ENCODE peak calls at places on chromosomes 7 and 10, in seven cellular contexts. D is IMR-90, X is H9, P is neuronal stem cell, Z is mesenchymal stem cell, Y is mesendoderm, L is trophoblast cell. V is an unnamed sample.

GRCh38 chr7:41955475-41956243 is 252.8 kb upstream of the INHBA start:
- DNase-seq in P (peak), L (peak), Z (peak), Y (peak), X (peak), D (peak), V (peak)

GRCh38 chr10:65394898-65395297 is 1530.9 kb upstream of the LRRTM3 start:
- DNase-seq in D (no peak), Y (no peak), L (no peak), P (no peak), Z (peak), X (no peak), V (no peak)

GRCh38 chr10:28975891-28976471 is 298.7 kb downstream of the BAMBI start:
- DNase-seq in Z (peak), X (no peak), D (peak), P (peak), L (no peak), Y (no peak), V (no peak)

GRCh38 chr10:48944171-48944570 is 4.5 kb upstream of the LRRC18 start:
- DNase-seq in D (no peak), P (no peak), L (no peak), X (no peak), Y (no peak), Z (no peak), V (no peak)

GRCh38 chr10:45253183-45253914 is 62.1 kb downstream of the OR13A1 start:
- DNase-seq in P (no peak), X (no peak), L (no peak), Y (peak), D (no peak), Z (no peak), V (no peak)

GRCh38 chr7:100629117-100629711 is 12.1 kb downstream of the TFR2 start:
- DNase-seq in P (no peak), Y (peak), L (peak), D (no peak), Z (peak), X (peak), V (no peak)

GRCh38 chr10:58660577-58661255 is 148.0 kb downstream of the BICC1 start:
- DNase-seq in X (no peak), D (no peak), L (no peak), Z (no peak), P (no peak), Y (no peak), V (no peak)

GRCh38 chr10:70920519-70920918 is 32.2 kb upstream of the PCBD1 start:
- DNase-seq in Z (no peak), X (no peak), P (no peak), Y (no peak), D (no peak), L (no peak), V (no peak)

GRCh38 chr10:14603539-14604102 is 171.1 kb downstream of the FAM107B start:
- DNase-seq in D (no peak), P (no peak), L (no peak), Z (peak), X (peak), Y (no peak), V (peak)

GRCh38 chr10:92830478-92831389 is 17.6 kb upstream of the EXOC6 start:
- DNase-seq in P (no peak), Z (no peak), Y (no peak), X (no peak), D (no peak), L (no peak), V (no peak)

GRCh38 chr7:81284576-81284975 is 365.7 kb upstream of the SEMA3C start:
- DNase-seq in L (no peak), X (no peak), Z (peak), D (peak), Y (peak), P (no peak), V (no peak)

GRCh38 chr7:47711776-47712175 is 129.9 kb upstream of the TNS3 start:
- DNase-seq in X (no peak), D (no peak), L (no peak), Z (no peak), Y (no peak), P (no peak), V (no peak)

GRCh38 chr7:134632937-134633540 is 13.6 kb upstream of the BPGM start:
- DNase-seq in D (peak), X (no peak), Z (peak), L (peak), Y (peak), P (peak), V (no peak)

GRCh38 chr7:123871998-123872867 is 27.3 kb downstream of the HYAL4 start:
- DNase-seq in Z (peak), X (peak), D (peak), Y (peak), L (peak), P (peak), V (peak)

GRCh38 chr10:103691723-103692380 is 163.5 kb downstream of the SH3PXD2A start:
- DNase-seq in Z (no peak), L (no peak), Y (no peak), P (no peak), X (no peak), D (peak), V (no peak)

DNA sequence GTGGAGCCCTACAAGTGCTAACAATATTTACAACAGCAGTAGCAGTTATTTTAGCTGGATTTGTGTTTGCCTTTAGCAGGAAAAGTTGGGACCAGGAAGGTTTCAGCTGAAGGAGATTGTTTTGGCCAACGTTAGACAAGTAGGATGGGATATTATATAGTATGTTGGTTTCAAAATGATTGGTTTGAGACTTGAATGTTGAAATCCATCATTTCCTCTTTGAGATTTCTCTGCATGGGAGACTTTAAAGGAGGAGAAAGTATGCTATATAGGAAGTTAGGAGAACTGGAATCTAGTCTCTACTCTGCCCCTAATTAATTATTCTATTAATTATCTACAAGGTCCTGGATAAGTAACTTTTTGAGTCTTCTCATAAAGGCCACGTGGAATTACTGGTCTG is 263.8 kb downstream of the PTEN start:
- DNase-seq in X (no peak), P (no peak), Z (no peak), L (no peak), D (no peak), Y (no peak), V (no peak)
- H3K23ac ChIP-seq in X (no peak), P (no peak), Z (no peak), L (no peak), D (no peak), Y (no peak), V (no peak)

GRCh38 chr10:86956841-86957448 is 470 bp downstream of the MMRN2 start:
- DNase-seq in L (no peak), X (peak), D (no peak), Y (no peak), P (no peak), Z (no peak), V (no peak)

GRCh38 chr10:86956195-86956840 is 1.1 kb downstream of the MMRN2 start:
- DNase-seq in D (no peak), L (no peak), X (no peak), Z (no peak), Y (no peak), P (no peak), V (no peak)

GRCh38 chr10:86953747-86954680 is 3.4 kb downstream of the MMRN2 start:
- DNase-seq in L (no peak), Z (peak), X (peak), Y (peak), D (peak), P (no peak), V (peak)

GRCh38 chr10:86954681-86955500 is 2.5 kb downstream of the MMRN2 start:
- DNase-seq in L (no peak), Y (no peak), X (peak), P (no peak), D (no peak), Z (no peak), V (peak)

GRCh38 chr10:86955501-86956194 is 1.8 kb downstream of the MMRN2 start:
- DNase-seq in D (no peak), X (peak), Z (no peak), Y (peak), P (no peak), L (no peak), V (peak)
- H3K4me2 ChIP-seq in D (no peak), X (no peak), Z (no peak), Y (no peak), P (no peak), L (no peak), V (peak)

GRCh38 chr10:9018844-9019173 is 964.3 kb downstream of the GATA3 start:
- DNase-seq in Y (no peak), Z (no peak), X (no peak), D (no peak), L (no peak), P (no peak), V (no peak)

GRCh38 chr10:9015005-9015404 is 960.5 kb downstream of the GATA3 start:
- DNase-seq in D (no peak), Y (no peak), Z (peak), P (no peak), L (no peak), X (no peak), V (no peak)

GRCh38 chr10:9012312-9012711 is 957.8 kb downstream of the GATA3 start:
- DNase-seq in P (no peak), Y (no peak), L (peak), D (peak), X (no peak), Z (peak), V (no peak)

GRCh38 chr10:9018161-9018843 is 963.8 kb downstream of the GATA3 start:
- DNase-seq in D (no peak), P (no peak), L (no peak), Z (no peak), Y (no peak), X (no peak), V (no peak)

DNA sequence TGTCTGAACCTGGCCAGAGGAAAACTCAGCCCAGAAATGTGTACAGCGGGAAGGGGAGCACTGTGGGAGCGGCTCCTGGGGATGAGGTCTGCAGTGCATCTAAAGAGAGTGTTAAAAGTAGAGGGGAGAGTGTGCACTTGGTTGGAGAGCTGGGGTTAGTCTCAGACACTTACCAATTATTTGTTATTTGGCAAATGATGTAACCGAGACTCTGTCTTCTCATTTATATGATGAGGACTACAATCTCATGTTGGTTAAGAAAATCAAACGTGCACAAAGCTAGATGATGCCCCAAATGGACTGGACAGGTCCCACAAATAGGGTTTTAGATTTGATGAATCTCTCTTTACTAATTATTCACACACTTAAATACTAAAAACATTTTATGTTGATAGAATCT is 962.4 kb downstream of the GATA3 start:
- DNase-seq in D (no peak), Z (no peak), X (no peak), Y (no peak), P (no peak), L (no peak), V (no peak)
- H3K23ac ChIP-seq in D (no peak), Z (no peak), X (no peak), Y (no peak), P (no peak), L (no peak), V (no peak)

DNA sequence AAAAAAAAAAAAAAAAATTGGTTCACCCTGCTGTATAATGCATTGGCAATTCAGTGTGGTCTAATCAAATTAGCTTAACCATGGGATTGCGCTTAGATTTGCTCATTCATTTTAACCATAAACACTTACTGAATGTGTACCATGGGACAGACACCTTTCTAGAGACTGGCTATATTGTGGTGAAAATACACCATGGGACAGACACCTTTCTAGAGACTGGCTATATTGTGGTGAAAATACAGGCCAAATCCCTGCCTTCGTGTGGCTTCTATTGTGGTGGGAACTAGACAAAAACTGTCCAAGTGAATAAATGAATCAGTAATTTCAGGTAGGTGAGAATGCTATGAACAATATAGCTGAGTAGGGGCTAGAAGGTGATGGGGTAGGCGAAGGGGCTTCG is 10.2 kb upstream of the REPIN1 start:
- DNase-seq in P (no peak), Y (no peak), Z (no peak), X (no peak), D (no peak), L (no peak), V (no peak)
- H3K4me2 ChIP-seq in P (no peak), Y (no peak), Z (no peak), X (no peak), D (no peak), L (no peak), V (no peak)

V was measured in H1.